ENCODE peak calls at places on chromosomes 13 and 19, in five cellular contexts. U, P, N, T and L are unnamed samples.

GRCh38 chr13:79481685-79482052 is 714 bp downstream of the NDFIP2 start:
- DNase-seq in N (no peak), U (no peak), T (no peak), P (no peak), L (no peak)

GRCh38 chr13:77176350-77176749 is 149.4 kb upstream of the FBXL3 start:
- DNase-seq in T (no peak), U (no peak), P (peak), N (peak), L (no peak)

GRCh38 chr19:33385956-33386355 is 12.4 kb downstream of the CEBPG start:
- DNase-seq in P (no peak), N (no peak), U (no peak), T (no peak), L (no peak)

GRCh38 chr13:51804295-51805172 is 571 bp upstream of the DHRS12 start:
- DNase-seq in P (no peak), N (no peak), U (no peak), T (no peak), L (no peak)

GRCh38 chr19:15869109-15869555 is 28.7 kb downstream of the CYP4F2 start:
- DNase-seq in T (no peak), N (peak), P (no peak), U (peak), L (no peak)

GRCh38 chr13:27549406-27549981 is 70.8 kb downstream of the LNX2 start:
- DNase-seq in U (no peak), P (no peak), N (no peak), T (no peak), L (no peak)

GRCh38 chr13:71148391-71148790 is 718.6 kb downstream of the DACH1 start:
- DNase-seq in U (peak), T (no peak), N (no peak), P (no peak), L (no peak)

GRCh38 chr13:33236021-33236420 is 49.5 kb downstream of the STARD13 start:
- DNase-seq in U (no peak), T (no peak), N (no peak), P (no peak), L (no peak)

GRCh38 chr13:23411220-23411619 is 22.3 kb downstream of the SACS start:
- DNase-seq in T (no peak), P (no peak), U (no peak), N (no peak), L (no peak)

GRCh38 chr13:80399340-80400163 is 58.6 kb upstream of the SPRY2 start:
- DNase-seq in P (no peak), N (no peak), T (no peak), U (no peak), L (no peak)

GRCh38 chr13:24684600-24684998 is 4.4 kb downstream of the ATP12A start:
- DNase-seq in T (no peak), N (no peak), P (no peak), U (no peak), L (no peak)

GRCh38 chr19:18966304-18966703 is 25.3 kb upstream of the HOMER3 start:
- DNase-seq in N (no peak), U (no peak), P (no peak), T (no peak), L (peak)

GRCh38 chr13:111598751-111599150 is 278.3 kb downstream of the TEX29 start:
- DNase-seq in T (no peak), U (no peak), N (no peak), P (no peak), L (peak)

GRCh38 chr13:44230736-44231135 is 142.9 kb upstream of the SERP2 start:
- DNase-seq in N (no peak), U (no peak), T (no peak), P (peak), L (no peak)

GRCh38 chr13:28049215-28049614 is 51.2 kb downstream of the FLT3 start:
- DNase-seq in T (no peak), U (no peak), P (no peak), N (no peak), L (no peak)

GRCh38 chr13:76823969-76824368 is 62.2 kb downstream of the KCTD12 start:
- DNase-seq in U (no peak), P (no peak), N (no peak), T (no peak), L (no peak)

GRCh38 chr13:40101708-40102359 is 446.4 kb downstream of the COG6 start:
- DNase-seq in P (no peak), T (no peak), U (no peak), N (no peak), L (no peak)

GRCh38 chr19:2461751-2462634 is 5.2 kb upstream of the LMNB2 start:
- DNase-seq in T (peak), P (peak), U (peak), N (no peak), L (peak)

GRCh38 chr13:48542581-48543341 is 9.9 kb upstream of the RCBTB2 start:
- DNase-seq in N (no peak), U (peak), P (peak), T (peak), L (peak)

GRCh38 chr19:51410950-51411748 is 6.3 kb downstream of the SIGLEC10 start:
- DNase-seq in U (no peak), N (no peak), P (no peak), T (no peak), L (no peak)

GRCh38 chr13:90272356-90272755 is 1075.1 kb upstream of the MIR17HG start:
- DNase-seq in N (no peak), U (no peak), P (no peak), T (no peak), L (no peak)

GRCh38 chr19:29105629-29106352 is 107.2 kb downstream of the UQCRFS1 start:
- DNase-seq in U (no peak), T (no peak), P (no peak), N (no peak), L (peak)

GRCh38 chr13:90542959-90543358 is 804.5 kb upstream of the MIR17HG start:
- DNase-seq in N (no peak), P (no peak), U (no peak), T (no peak), L (no peak)

GRCh38 chr19:55443045-55443823 is at the start of gene SHISA7:
- DNase-seq in U (no peak), P (no peak), N (no peak), T (peak), L (no peak)

GRCh38 chr19:4831351-4832340 is at the start of gene TICAM1:
- DNase-seq in T (peak), P (peak), U (no peak), N (peak), L (no peak)

GRCh38 chr13:27919934-27920676 is at the start of gene PDX1:
- DNase-seq in P (no peak), T (peak), N (no peak), U (peak), L (peak)

GRCh38 chr13:34435338-34435737 is 506.7 kb upstream of the NBEA start:
- DNase-seq in U (no peak), N (no peak), T (no peak), P (peak), L (no peak)

GRCh38 chr13:75223981-75224742 is 257.8 kb downstream of the TBC1D4 start:
- DNase-seq in U (no peak), T (no peak), P (no peak), N (no peak), L (no peak)

GRCh38 chr19:13613447-13613846 is 107.2 kb upstream of the CACNA1A start:
- DNase-seq in P (no peak), T (no peak), N (no peak), U (no peak), L (no peak)

GRCh38 chr13:72565893-72566292 is 161.5 kb downstream of the MZT1 start:
- DNase-seq in T (no peak), U (peak), P (peak), N (no peak), L (no peak)

GRCh38 chr13:52359534-52359933 is 46.4 kb downstream of the THSD1 start:
- DNase-seq in N (no peak), U (no peak), P (no peak), T (no peak), L (no peak)

GRCh38 chr19:3697094-3697493 is 3.2 kb downstream of the PIP5K1C start:
- DNase-seq in N (no peak), P (no peak), U (no peak), T (no peak), L (no peak)

GRCh38 chr13:97434417-97435296 is 688 bp downstream of the RAP2A start:
- DNase-seq in P (peak), U (peak), N (peak), T (peak), L (peak)

GRCh38 chr13:105432408-105432807 is 1103.1 kb downstream of the EFNB2 start:
- DNase-seq in T (no peak), P (no peak), N (no peak), U (no peak), L (no peak)
- H2BK12ac ChIP-seq in T (no peak), P (no peak), N (no peak), U (no peak), L (no peak)

GRCh38 chr13:98564204-98564603 is 12.7 kb downstream of the STK24 start:
- DNase-seq in P (no peak), N (no peak), U (no peak), T (no peak), L (no peak)
- H3K4me2 ChIP-seq in P (no peak), N (no peak), U (no peak), T (no peak), L (no peak)

GRCh38 chr19:27770095-27770494 is 1442.9 kb downstream of the UQCRFS1 start:
- DNase-seq in T (no peak), P (no peak), N (no peak), U (no peak), L (no peak)
- H2BK12ac ChIP-seq in T (no peak), P (no peak), N (no peak), U (no peak), L (no peak)

DNA sequence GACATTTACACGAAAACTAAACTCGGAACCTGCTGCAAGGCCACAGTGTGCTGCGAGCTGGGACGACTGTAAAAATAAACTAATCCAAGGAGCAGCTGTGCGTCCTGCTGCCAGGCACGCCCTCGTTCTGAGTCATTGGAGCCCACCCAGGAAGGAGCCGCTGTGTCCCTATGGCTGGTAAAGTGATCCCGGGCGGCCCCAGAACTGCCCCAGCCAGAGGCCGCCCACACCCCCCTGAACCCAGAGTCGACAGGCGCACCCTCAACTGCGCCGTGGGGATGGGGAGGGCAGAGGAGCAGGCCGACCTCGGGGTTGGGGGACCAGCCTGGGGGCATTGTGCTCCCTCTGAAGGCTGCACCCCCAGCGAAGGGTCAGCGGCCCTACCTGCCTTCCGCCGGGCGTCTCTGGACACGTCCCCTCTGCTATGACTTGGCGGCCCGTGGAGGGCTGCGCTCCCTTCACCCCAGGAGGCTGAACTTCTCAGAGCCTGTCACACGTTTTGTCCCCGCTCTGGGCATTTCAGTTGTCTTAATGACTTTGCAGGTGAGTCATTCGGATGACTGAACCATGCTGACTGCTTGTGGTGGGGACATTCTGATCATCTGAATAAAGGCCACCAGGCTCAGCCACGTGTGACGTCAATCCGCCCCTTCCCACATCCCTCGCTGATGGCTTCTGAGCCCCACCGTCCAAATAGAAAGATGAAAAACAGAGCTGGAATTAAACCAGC is 42.7 kb downstream of the ADPRHL1 start:
- DNase-seq in N (peak), T (no peak), P (peak), U (no peak), L (no peak)
- H3K4me2 ChIP-seq in N (no peak), T (no peak), P (peak), U (no peak), L (no peak)

GRCh38 chr19:48363500-48363809 is 285 bp downstream of the TMEM143 start:
- DNase-seq in T (no peak), P (no peak), U (no peak), N (no peak), L (no peak)
- H2BK12ac ChIP-seq in T (peak), P (peak), U (no peak), N (no peak), L (no peak)

GRCh38 chr19:50326101-50326664 is 3.0 kb downstream of the KCNC3 start:
- DNase-seq in U (no peak), T (peak), N (no peak), P (no peak), L (no peak)
- H3K4me2 ChIP-seq in U (peak), T (peak), N (peak), P (no peak), L (peak)

DNA sequence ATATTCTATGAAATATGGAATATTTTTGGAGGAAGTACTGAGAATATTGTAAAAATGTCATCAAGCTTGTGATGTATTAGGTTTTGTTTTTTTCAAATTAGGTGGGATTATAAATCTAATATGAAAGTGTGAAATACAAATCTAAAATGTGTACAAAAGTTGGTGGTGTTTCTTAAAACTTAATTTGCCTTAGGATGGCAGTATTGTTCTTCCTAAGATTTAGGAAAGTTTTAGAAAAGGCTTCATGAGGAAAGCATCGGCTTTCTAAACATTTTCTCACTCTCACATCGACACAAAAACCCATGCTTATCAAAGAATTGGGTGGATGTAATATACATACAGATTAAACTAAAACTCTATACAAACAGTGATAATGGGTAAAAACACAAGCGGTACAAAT is 972.0 kb upstream of the PCDH20 start:
- DNase-seq in U (no peak), T (no peak), N (no peak), P (peak), L (no peak)
- H2BK12ac ChIP-seq in U (no peak), T (no peak), N (no peak), P (no peak), L (no peak)

DNA sequence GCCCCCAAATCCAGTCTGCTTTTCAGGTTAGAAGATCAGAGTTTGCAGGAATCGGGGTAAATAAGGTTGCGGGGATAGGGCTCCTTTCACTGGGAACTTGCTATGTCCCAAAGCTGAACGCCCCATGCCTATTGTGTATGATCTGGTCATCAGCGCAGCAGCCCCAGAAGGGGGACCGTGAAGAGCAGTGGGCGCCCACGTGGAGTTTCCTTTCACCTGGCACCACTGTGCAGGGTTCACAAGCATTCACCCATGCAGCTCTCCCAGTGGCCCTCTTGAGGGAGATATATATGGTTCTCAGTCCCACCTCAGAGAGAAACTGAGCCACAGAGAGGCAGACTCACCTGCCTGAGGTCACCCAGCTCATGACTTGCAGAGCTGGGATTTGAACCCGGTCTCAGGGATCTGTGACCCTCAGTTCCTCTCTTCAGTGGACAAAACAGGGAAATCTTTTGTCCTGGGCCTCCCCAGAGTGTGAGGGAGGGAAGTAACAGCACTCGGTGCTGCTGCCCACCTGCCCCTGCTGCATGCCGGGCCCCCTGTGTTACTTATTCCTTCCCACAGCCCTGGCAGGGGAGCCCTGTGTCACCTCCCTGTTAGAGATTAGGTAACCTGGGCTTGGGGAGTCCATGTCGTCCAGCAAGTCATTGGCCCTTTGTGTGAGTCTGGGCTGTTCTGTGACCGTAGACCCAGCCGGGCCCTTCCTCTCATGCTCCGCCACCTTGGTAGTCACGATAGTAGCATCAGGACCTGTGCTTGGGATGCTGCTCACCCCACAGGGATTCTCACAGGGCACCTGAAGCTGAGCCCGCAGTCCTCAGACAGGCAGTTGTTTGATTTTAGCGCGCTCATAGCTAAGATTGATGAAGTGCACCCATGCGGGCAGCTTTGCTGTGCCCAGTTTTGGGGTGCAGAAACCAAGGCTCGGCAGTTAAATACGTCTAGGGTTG is 27.9 kb downstream of the PPP5C start:
- DNase-seq in U (no peak), N (no peak), T (no peak), P (no peak), L (peak)
- H3K4me2 ChIP-seq in U (no peak), N (no peak), T (peak), P (no peak), L (no peak)

GRCh38 chr13:42992585-42993122 is 613 bp upstream of the EPSTI1 start:
- DNase-seq in U (no peak), N (peak), P (no peak), T (no peak), L (no peak)
- H2BK12ac ChIP-seq in U (no peak), N (no peak), P (no peak), T (peak), L (no peak)